ENCODE peak calls at places on chromosomes 3 and 15, in five cellular contexts. M, Q, D, T and N are unnamed samples.

GRCh38 chr3:45499529-45499928 is 95.0 kb upstream of the LIMD1 start:
- DNase-seq in M (no peak), Q (no peak), D (peak), T (no peak), N (no peak)

GRCh38 chr3:98259707-98260106 is 4.3 kb upstream of the OR5H6 start:
- DNase-seq in M (no peak), Q (no peak), D (peak), T (no peak), N (no peak)

GRCh38 chr15:91946914-91947313 is 93.4 kb downstream of the SLCO3A1 start:
- DNase-seq in M (no peak), Q (no peak), D (peak), T (no peak), N (no peak)

GRCh38 chr3:180855364-180855763 is 57.1 kb upstream of the FXR1 start:
- DNase-seq in M (no peak), Q (no peak), D (peak), T (no peak), N (no peak)

GRCh38 chr15:24962880-24963279 is 8.1 kb downstream of the SNRPN start:
- DNase-seq in M (no peak), Q (no peak), D (no peak), T (no peak), N (no peak)

GRCh38 chr3:55484741-55485207 is 2.3 kb downstream of the WNT5A start:
- DNase-seq in M (no peak), Q (no peak), D (no peak), T (no peak), N (no peak)

GRCh38 chr3:14265246-14265962 is 86.8 kb downstream of the LSM3 start:
- DNase-seq in M (no peak), Q (no peak), D (no peak), T (no peak), N (no peak)

GRCh38 chr3:55907616-55908015 is 420.5 kb upstream of the WNT5A start:
- DNase-seq in M (no peak), Q (no peak), D (no peak), T (no peak), N (no peak)

GRCh38 chr3:13023251-13024055 is 49.8 kb downstream of the IQSEC1 start:
- DNase-seq in M (no peak), Q (no peak), D (no peak), T (no peak), N (no peak)

GRCh38 chr15:33040501-33040900 is 154.0 kb downstream of the FMN1 start:
- DNase-seq in M (no peak), Q (no peak), D (no peak), T (no peak), N (no peak)

GRCh38 chr15:85580914-85581313 is 200.5 kb downstream of the AKAP13 start:
- DNase-seq in M (no peak), Q (no peak), D (no peak), T (peak), N (no peak)

GRCh38 chr3:123789160-123789559 is 95.0 kb downstream of the MYLK start:
- DNase-seq in M (peak), Q (no peak), D (no peak), T (no peak), N (no peak)

GRCh38 chr3:35778201-35778600 is 138.9 kb downstream of the ARPP21 start:
- DNase-seq in M (no peak), Q (no peak), D (no peak), T (no peak), N (no peak)

GRCh38 chr3:154898916-154899315 is 181.2 kb upstream of the MME start:
- DNase-seq in M (no peak), Q (no peak), D (no peak), T (no peak), N (no peak)

DNA sequence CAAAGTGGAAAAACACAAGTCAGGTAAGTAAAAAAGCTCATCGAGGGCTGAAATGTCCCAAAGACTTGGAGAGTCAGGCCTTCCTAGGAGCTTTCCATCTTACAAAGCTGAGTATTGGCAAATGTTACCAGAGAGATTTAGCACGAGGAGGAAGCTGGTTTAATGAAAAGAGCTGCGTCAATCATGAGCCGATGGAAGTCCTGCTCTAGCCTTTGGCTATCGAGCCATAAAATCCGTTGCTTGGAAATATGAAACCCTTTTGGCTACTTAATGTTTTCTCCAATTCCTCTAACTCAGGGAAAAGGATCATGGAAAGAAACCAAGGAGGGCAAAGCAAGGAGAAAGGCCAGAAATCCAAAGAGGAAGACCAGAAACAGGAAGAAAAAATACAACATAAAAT is 1074.6 kb downstream of the FHIT start:
- DNase-seq in M (no peak), Q (no peak), D (no peak), T (no peak), N (no peak)
- TF ChIP-seq CTCF in M (no peak), Q (no peak), D (no peak), T (no peak), N (no peak)

GRCh38 chr3:43638594-43639447 is 17.0 kb upstream of the ANO10 start:
- DNase-seq in M (no peak), Q (no peak), D (peak), T (peak), N (no peak)
- TF ChIP-seq CTCF in M (no peak), Q (no peak), D (peak), T (no peak), N (peak)

DNA sequence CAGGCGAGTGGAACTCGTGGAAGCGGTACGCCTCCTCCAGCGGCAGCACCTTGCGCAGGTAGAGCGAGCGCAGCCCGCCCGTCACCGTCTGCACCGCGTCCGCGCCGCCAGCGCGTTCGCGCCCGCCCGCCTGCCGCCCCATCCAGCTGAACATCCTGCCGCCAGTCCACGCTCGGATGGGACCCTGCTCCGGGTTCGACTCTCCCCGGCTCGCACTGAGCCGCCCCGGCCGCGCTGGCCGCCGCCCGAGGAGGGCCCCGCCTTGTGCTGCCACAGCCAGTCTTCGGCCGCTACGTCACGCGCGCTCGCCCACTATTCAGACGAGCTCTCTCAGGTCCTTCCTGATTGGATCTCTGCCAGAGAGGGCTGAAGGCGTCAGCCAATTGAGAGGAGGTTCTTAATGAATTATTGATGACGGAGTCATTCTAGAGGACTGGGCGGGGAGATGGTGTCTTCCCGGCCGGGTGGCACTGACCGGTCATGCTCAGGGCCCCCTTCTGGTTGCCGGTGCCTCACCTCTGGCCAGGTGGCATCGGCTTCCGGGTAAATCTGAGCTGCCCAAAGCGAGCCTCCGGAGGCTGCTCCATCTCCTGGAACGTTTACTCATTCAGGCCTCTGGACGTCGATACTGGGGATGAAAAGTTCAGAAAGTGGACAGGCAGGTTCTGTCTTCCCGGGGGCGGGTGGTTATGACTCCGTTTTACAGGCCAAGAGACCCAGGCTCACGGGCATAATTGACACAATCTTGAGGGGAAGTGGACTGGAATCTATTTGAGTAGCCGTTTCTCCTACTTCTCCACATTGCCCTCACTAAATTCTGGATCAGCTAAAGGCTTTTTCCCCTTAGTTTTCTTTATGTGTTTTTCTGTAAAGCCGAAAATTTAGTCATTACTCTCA is at the start of gene EHD4:
- DNase-seq in M (peak), Q (peak), D (peak), T (peak), N (peak)
- TF ChIP-seq CTCF in M (no peak), Q (peak), D (peak), T (no peak), N (peak)

DNA sequence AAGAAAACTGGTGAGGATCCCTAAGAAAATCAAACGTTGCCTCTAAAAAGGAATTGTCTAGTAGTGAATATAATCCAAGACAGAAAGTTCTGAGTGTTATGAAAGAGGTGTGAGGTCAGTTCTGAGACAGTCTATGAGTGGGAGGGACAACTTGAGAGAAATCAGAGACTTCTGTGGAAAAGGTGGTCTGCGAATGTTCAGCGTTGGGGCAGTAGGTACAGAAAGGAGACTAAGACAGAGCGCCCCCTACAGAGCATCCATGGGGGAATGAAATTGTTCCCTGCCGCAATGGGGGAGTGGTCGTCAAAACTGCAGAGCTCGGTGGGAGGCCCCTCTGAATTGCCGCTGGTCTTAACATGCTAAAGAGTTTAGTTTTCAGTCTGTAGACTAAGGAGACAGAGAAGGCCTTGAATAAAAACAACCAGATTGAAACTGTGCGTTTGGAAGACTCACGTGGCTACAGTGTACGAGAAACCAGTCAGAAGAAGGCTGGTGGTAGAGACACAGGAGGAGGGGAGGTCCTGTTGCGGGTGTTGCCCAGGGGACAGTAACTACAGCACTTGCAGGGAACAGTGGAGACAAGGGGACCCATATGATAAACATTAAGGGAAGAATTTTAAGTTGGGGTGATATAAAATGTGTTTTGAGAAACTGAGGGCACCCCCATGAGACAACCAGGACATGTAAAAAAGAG is 6.9 kb downstream of the TNIK start:
- DNase-seq in M (no peak), Q (no peak), D (peak), T (no peak), N (no peak)
- TF ChIP-seq CTCF in M (no peak), Q (no peak), D (peak), T (no peak), N (peak)

GRCh38 chr3:87260270-87260669 is 16.1 kb downstream of the POU1F1 start:
- DNase-seq in M (no peak), Q (peak), D (peak), T (peak), N (no peak)
- TF ChIP-seq CTCF in M (no peak), Q (peak), D (peak), T (peak), N (peak)